ENCODE peak calls at places on chromosome 1, in five cellular contexts. V is tibial nerve, U is Peyer's patch, G is H1, A is IMR-90. P is an unnamed sample. For H3K4me1, the result is how much of the 10 kb centered on the place peaks cover.

GRCh38 chr1:90710579-90711536 is 6.2 kb downstream of the BARHL2 start:
- DNase-seq in U (no peak), V (no peak), A (no peak), G (no peak), P (no peak)

GRCh38 chr1:107590895-107591622 is 373.9 kb downstream of the VAV3 start:
- DNase-seq in A (no peak), V (no peak), G (no peak), U (no peak), P (no peak)

GRCh38 chr1:55447488-55447887 is 232.3 kb upstream of the USP24 start:
- DNase-seq in V (no peak), G (no peak), A (peak), U (no peak), P (no peak)

GRCh38 chr1:182304218-182305016 is 87.2 kb downstream of the GLUL start:
- DNase-seq in V (no peak), A (no peak), G (no peak), U (no peak), P (no peak)

GRCh38 chr1:65398083-65398482 is 22.4 kb upstream of the LEPR start:
- DNase-seq in G (no peak), A (no peak), V (no peak), U (no peak), P (no peak)

GRCh38 chr1:93770640-93771039 is 89.0 kb upstream of the BCAR3 start:
- DNase-seq in A (peak), G (no peak), V (no peak), U (no peak), P (no peak)

GRCh38 chr1:88549536-88549935 is 134.5 kb upstream of the PKN2 start:
- DNase-seq in U (no peak), V (no peak), G (no peak), A (peak), P (no peak)

GRCh38 chr1:94658221-94658620 is 116.7 kb upstream of the F3 start:
- DNase-seq in V (no peak), G (no peak), A (peak), U (no peak), P (no peak)

GRCh38 chr1:40182956-40183710 is 21.9 kb downstream of the RLF start:
- DNase-seq in A (peak), G (no peak), U (peak), V (no peak), P (no peak)

GRCh38 chr1:37718901-37719571 is 26.7 kb downstream of the CDCA8 start:
- DNase-seq in G (no peak), A (no peak), V (no peak), U (no peak), P (no peak)

GRCh38 chr1:37035014-37035686 is 835 bp upstream of the GRIK3 start:
- DNase-seq in V (no peak), G (no peak), U (no peak), A (no peak), P (no peak)

GRCh38 chr1:229204863-229205777 is 65.8 kb upstream of the RAB4A start:
- DNase-seq in U (no peak), V (no peak), G (no peak), A (peak), P (no peak)

GRCh38 chr1:183251959-183252450 is 65.9 kb downstream of the LAMC2 start:
- DNase-seq in G (no peak), A (no peak), V (no peak), U (no peak), P (no peak)

GRCh38 chr1:64885648-64886047 is 80.7 kb downstream of the JAK1 start:
- DNase-seq in U (no peak), A (no peak), V (no peak), G (no peak), P (no peak)

DNA sequence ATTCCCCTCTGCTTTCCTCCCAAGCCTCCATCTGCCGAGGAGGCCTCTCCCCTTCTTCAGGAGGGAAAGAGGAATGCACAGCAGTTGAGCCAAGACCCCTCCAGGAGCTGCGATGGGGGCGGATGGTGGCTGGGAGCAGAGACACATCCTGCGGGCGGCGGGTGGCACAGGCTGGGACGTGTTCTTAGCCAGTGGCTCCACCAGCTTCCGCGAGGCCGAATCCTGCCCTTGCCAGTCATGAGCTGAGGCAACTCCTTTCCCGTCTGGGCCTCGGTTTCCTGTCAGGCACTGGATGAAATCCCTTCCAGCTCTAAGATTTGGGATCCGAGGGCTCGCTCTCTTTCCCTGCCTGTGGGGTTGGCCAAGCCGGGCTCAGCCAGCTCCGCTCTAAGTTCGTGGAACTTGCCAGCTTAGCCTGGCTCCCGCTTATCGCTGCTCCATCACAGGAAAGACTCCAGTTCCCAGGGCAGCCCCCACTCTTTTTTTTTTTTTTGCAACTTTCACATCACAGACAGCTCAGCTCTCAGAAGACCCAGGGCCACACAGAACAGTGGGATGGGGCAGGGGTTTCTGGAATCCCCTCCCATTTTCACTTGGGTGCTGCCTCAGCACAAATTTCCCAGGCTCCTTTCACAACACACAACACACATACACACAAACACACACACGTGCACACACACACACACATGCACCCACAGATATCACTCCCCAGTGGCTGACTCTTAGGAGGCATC is 504 bp downstream of the MYOM3 start:
- DNase-seq in G (no peak), A (no peak), U (no peak), V (no peak), P (no peak)
- H3K4me3 ChIP-seq in G (no peak), A (no peak), U (no peak), V (no peak), P (no peak)

DNA sequence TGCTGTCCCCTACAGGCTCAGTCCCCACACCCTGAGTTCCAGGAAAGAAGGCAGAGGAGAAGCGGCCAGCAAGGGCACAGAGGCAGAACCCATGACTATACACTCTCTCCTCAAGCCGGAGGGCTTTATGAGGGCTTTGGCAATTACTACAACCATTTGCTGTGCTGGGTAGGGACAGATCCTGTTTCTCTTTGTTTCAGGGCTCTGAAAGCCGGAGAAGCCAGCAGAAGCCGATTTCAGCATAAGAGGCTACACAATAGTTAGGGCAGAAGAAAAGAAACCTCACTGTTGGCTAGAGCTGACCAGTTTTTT is 13.9 kb downstream of the GPR3 start:
- DNase-seq in V (no peak), G (no peak), A (no peak), U (no peak), P (no peak)
- H3K4me1 ChIP-seq in V (under half), G (under half), A (under half), U (under half), P (under half)

DNA sequence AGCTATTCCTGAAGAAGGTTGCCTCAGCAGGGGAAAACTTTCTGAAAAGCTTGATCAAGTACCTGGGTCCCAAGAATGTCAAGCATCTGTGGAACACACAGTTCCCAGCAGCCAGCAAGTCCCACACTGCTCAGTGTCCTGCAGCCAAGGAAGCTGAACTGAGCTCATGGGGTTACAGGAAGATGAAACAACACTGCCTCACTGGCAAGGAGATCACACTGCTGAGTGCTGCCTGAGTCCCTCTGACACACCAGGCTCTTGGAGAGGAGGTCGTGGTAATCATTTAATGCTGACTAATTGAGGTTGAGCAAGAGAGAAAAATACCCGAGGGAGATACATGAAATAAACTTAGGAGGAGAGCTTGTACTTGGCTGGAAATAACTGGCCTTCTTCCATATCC is 75.2 kb downstream of the MPZL1 start:
- DNase-seq in A (peak), U (no peak), V (peak), G (no peak), P (peak)
- TF ChIP-seq CTCF in A (peak), U (no peak), V (no peak), G (peak), P (no peak)

DNA sequence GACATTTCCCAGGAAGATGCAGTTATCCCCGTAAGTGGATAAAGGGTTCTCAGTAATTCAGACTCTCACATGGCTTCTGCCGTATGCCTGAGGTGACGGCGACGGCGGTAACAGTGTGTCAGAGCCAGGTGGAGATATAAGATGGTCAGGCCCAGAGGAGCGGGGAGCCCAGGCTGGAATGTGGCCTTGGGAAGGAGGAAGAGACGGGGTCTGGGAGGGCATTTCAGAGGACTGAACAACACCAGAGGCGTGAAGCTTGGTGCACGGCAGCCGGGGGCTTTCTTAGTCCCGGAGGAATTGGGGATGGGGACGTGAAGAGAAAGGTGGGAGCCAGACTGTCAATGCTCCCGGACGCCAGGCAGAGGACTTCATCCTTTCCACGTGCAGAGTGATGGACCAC is 1.0 kb downstream of the RER1 start:
- DNase-seq in G (no peak), V (no peak), U (no peak), A (no peak), P (no peak)
- H3K4me3 ChIP-seq in G (peak), V (peak), U (peak), A (peak), P (peak)

DNA sequence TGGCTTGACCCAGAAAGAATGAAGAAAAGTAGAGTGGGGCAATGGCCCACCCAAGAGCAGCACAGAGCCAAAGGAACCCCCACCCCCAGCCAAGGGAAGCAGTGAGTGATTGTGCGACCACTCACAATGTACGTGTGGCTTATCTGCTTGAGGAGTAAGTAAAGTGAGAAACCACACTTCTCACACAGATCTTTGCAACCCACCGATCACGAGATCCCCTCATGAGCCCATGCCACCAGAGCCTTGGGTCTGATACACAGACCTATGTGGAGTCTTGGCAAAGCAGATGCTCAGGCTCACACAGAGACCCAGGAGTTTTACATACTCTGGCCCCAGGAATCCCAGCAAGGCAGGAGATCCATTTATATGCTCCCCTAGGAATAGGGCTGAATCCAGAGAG is 14.0 kb upstream of the SLC9C2 start:
- DNase-seq in V (no peak), U (no peak), G (no peak), A (no peak), P (no peak)
- H3K4me1 ChIP-seq in V (under half), U (under half), G (under half), A (under half), P (under half)

DNA sequence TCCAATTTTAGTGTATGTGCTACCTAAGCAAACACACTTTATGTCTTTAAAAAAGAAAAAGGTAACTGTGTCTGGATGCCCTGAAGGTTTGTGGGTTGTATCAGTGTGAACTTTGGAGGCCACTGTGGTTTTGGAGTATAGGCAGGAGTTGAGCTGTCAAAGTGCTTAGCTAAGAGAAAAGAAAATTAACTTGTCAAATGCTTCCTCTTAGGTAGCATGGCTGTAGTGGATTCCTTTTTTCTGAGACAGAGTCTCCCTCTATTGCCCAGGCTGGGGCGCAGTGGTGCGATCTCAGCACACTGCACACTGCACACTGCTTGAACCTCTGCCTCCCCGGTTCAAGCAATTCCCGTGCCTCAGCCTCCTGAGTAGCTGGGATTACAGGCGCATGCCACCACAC is 11.2 kb upstream of the SLC41A1 start:
- DNase-seq in A (no peak), U (no peak), G (no peak), V (no peak), P (no peak)
- TF ChIP-seq CTCF in A (no peak), U (no peak), G (no peak), V (no peak), P (no peak)

DNA sequence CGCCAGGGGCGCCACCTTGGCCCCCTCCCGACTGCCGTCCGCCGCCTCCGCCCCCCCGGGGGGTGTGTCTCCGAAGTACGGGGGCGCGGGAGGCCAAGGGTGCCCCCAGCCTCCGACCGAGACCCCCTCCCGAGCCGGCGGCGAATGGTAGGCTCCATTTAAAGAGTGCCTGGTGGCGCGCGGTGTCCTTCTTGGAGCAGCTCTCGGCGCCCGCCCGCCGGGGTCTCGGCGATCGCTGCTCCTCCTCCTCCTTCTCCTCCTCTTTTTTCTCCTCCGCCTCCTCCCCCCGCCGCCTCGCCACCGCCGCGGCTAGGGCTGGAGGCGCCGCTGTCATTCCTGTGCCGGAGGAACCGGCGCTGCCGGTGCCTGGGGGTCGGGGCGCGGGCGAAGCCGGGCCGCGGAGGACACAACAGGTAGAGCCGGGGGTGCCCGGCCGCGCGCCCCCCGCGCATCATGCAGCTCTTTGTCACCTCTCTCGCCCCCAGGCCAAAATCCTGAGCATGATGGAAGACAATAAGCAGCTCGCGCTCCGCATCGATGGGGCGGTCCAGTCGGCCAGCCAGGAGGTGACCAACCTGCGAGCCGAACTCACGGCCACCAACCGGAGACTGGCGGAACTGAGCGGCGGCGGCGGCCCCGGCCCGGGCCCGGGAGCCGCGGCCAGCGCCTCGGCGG is at the start of gene KAZN:
- DNase-seq in A (no peak), V (no peak), U (no peak), G (no peak), P (peak)
- H3K4me3 ChIP-seq in A (peak), V (peak), U (peak), G (peak), P (peak)